ENCODE peak calls at places on chromosomes 12 and 14, in ten cellular contexts. Q is fibroblast of lung; Y is CD8-positive, alpha-beta memory T cell; X is A549; O is psoas muscle; D is CD8-positive, alpha-beta T cell; I is H9; T is thyroid gland; M is left ventricle myocardium inferior; K is mesendoderm. R is an unnamed sample. For H3K4me1, the result is how much of the 10 kb centered on the place peaks cover.

GRCh38 chr12:82329508-82329907 is 28.7 kb downstream of the CCDC59 start:
- DNase-seq in Q (no peak), Y (no peak), X (no peak), O (no peak), D (no peak), I (no peak), T (no peak), M (no peak), K (no peak), R (no peak)

GRCh38 chr12:91205791-91206190 is 23.2 kb upstream of the DCN start:
- DNase-seq in Q (peak), Y (no peak), X (no peak), O (no peak), D (no peak), I (no peak), T (no peak), M (no peak), K (no peak), R (no peak)

GRCh38 chr12:131242741-131243496 is 289.2 kb downstream of the ADGRD1 start:
- DNase-seq in Q (no peak), Y (no peak), X (peak), O (no peak), D (no peak), I (peak), T (no peak), M (no peak), K (peak), R (no peak)

GRCh38 chr14:105525861-105526780 is at the start of gene TMEM121:
- DNase-seq in Q (no peak), Y (peak), X (peak), O (no peak), D (no peak), I (peak), T (peak), M (no peak), K (peak), R (peak)

GRCh38 chr12:123056053-123056452 is 75.6 kb downstream of the ARL6IP4 start:
- DNase-seq in Q (peak), Y (no peak), X (no peak), O (no peak), D (no peak), I (no peak), T (peak), M (no peak), K (no peak), R (no peak)

GRCh38 chr12:130132831-130133635 is 29.2 kb upstream of the FZD10 start:
- DNase-seq in Q (no peak), Y (no peak), X (no peak), O (no peak), D (no peak), I (no peak), T (no peak), M (no peak), K (no peak), R (no peak)

GRCh38 chr12:34219046-34219770 is 196.9 kb downstream of the ALG10 start:
- DNase-seq in Q (no peak), Y (no peak), X (no peak), O (no peak), D (peak), I (no peak), T (no peak), M (no peak), K (peak), R (peak)

GRCh38 chr12:43737646-43738045 is 20.9 kb downstream of the PUS7L start:
- DNase-seq in Q (peak), Y (no peak), X (no peak), O (no peak), D (no peak), I (no peak), T (no peak), M (no peak), K (no peak), R (no peak)

GRCh38 chr14:20610002-20610765 is 19.0 kb upstream of the RNASE12 start:
- DNase-seq in Q (peak), Y (peak), X (peak), O (peak), D (peak), I (peak), T (peak), M (peak), K (peak), R (peak)
- H3K27ac ChIP-seq in Q (no peak), Y (peak), X (peak), O (peak), D (peak), I (no peak), T (peak), M (peak), K (no peak), R (peak)

GRCh38 chr14:52473557-52473956 is 78.7 kb downstream of the TXNDC16 start:
- DNase-seq in Q (peak), Y (no peak), X (no peak), O (no peak), D (no peak), I (no peak), T (no peak), M (no peak), K (peak), R (peak)
- H3K4me1 ChIP-seq in Q (under half), Y (under half), X (under half), O (under half), D (under half), I (under half), T (under half), M (under half), K (under half), R (under half)

GRCh38 chr12:2647186-2647585 is 147.6 kb upstream of the FKBP4 start:
- DNase-seq in Q (no peak), Y (no peak), X (no peak), O (no peak), D (no peak), I (no peak), T (no peak), M (no peak), K (no peak), R (no peak)

GRCh38 chr12:2643736-2644135 is 151.0 kb upstream of the FKBP4 start:
- DNase-seq in Q (no peak), Y (no peak), X (no peak), O (no peak), D (no peak), I (no peak), T (no peak), M (no peak), K (no peak), R (no peak)

GRCh38 chr12:2642896-2643425 is 151.8 kb upstream of the FKBP4 start:
- DNase-seq in Q (no peak), Y (no peak), X (no peak), O (no peak), D (no peak), I (no peak), T (no peak), M (no peak), K (no peak), R (no peak)

GRCh38 chr12:2646341-2646740 is 148.4 kb upstream of the FKBP4 start:
- DNase-seq in Q (no peak), Y (no peak), X (no peak), O (no peak), D (no peak), I (no peak), T (no peak), M (no peak), K (no peak), R (no peak)

GRCh38 chr12:2644678-2645405 is 149.9 kb upstream of the FKBP4 start:
- DNase-seq in Q (no peak), Y (no peak), X (no peak), O (no peak), D (no peak), I (no peak), T (no peak), M (no peak), K (no peak), R (no peak)
- H3K27ac ChIP-seq in Q (no peak), Y (no peak), X (no peak), O (no peak), D (no peak), I (no peak), T (no peak), M (no peak), K (no peak), R (no peak)

GRCh38 chr14:61343471-61343870 is 22.1 kb downstream of the PRKCH start:
- DNase-seq in Q (no peak), Y (no peak), X (no peak), O (no peak), D (no peak), I (no peak), T (no peak), M (no peak), K (no peak), R (no peak)
- H3K4me1 ChIP-seq in Q (under half), Y (half or more), X (under half), O (under half), D (half or more), I (under half), T (under half), M (half or more), K (under half), R (half or more)